ENCODE peak calls at places on chromosomes 4 and X, in five cellular contexts. One of them, this sample, is unnamed.

GRCh38 chr4:167290684-167291083 is 56.4 kb upstream of the SPOCK3 start:
- DNase-seq in IMR-90: no peak
- DNase-seq in CD8-positive, alpha-beta memory T cell: no peak
- DNase-seq in transverse colon: no peak
- DNase-seq in AG09309: no peak
- DNase-seq in this sample: peak

GRCh38 chr4:1464581-1465171 is 58.4 kb upstream of the NKX1-1 start:
- DNase-seq in AG09309: no peak
- DNase-seq in CD8-positive, alpha-beta memory T cell: no peak
- DNase-seq in IMR-90: no peak
- DNase-seq in transverse colon: no peak
- DNase-seq in this sample: no peak

GRCh38 chr4:101142259-101142658 is 205.1 kb downstream of the PPP3CA start:
- DNase-seq in transverse colon: no peak
- DNase-seq in IMR-90: no peak
- DNase-seq in AG09309: no peak
- DNase-seq in CD8-positive, alpha-beta memory T cell: no peak
- DNase-seq in this sample: no peak

GRCh38 chr4:140156529-140157171 is 2.7 kb upstream of the MAML3 start:
- DNase-seq in IMR-90: no peak
- DNase-seq in CD8-positive, alpha-beta memory T cell: no peak
- DNase-seq in transverse colon: no peak
- DNase-seq in AG09309: no peak
- DNase-seq in this sample: no peak

GRCh38 chr4:19532120-19532848 is 719.4 kb upstream of the SLIT2 start:
- DNase-seq in IMR-90: peak
- DNase-seq in transverse colon: no peak
- DNase-seq in CD8-positive, alpha-beta memory T cell: no peak
- DNase-seq in AG09309: no peak
- DNase-seq in this sample: peak

GRCh38 chr4:88690355-88690754 is 7.3 kb downstream of the NAP1L5 start:
- DNase-seq in IMR-90: peak
- DNase-seq in AG09309: no peak
- DNase-seq in CD8-positive, alpha-beta memory T cell: no peak
- DNase-seq in transverse colon: no peak
- DNase-seq in this sample: no peak

GRCh38 chrX:69503228-69503834 is 795 bp upstream of the NALF2 start:
- DNase-seq in IMR-90: no peak
- DNase-seq in transverse colon: no peak
- DNase-seq in CD8-positive, alpha-beta memory T cell: no peak
- DNase-seq in AG09309: no peak
- DNase-seq in this sample: no peak

GRCh38 chr4:20252656-20253271 is 1.1 kb downstream of the SLIT2 start:
- DNase-seq in IMR-90: peak
- DNase-seq in AG09309: no peak
- DNase-seq in CD8-positive, alpha-beta memory T cell: no peak
- DNase-seq in transverse colon: peak
- DNase-seq in this sample: peak

GRCh38 chrX:43703211-43703791 is 47.2 kb downstream of the MAOA start:
- DNase-seq in AG09309: no peak
- DNase-seq in transverse colon: no peak
- DNase-seq in CD8-positive, alpha-beta memory T cell: no peak
- DNase-seq in IMR-90: peak
- DNase-seq in this sample: peak

GRCh38 chr4:1960170-1960825 is 48.5 kb downstream of the NELFA start:
- DNase-seq in IMR-90: peak
- DNase-seq in transverse colon: no peak
- DNase-seq in AG09309: no peak
- DNase-seq in CD8-positive, alpha-beta memory T cell: no peak
- DNase-seq in this sample: peak

GRCh38 chr4:637536-637935 is 12.2 kb downstream of the PDE6B start:
- DNase-seq in AG09309: no peak
- DNase-seq in transverse colon: no peak
- DNase-seq in CD8-positive, alpha-beta memory T cell: no peak
- DNase-seq in IMR-90: no peak
- DNase-seq in this sample: no peak

GRCh38 chr4:167100120-167100519 is 134.2 kb downstream of the SPOCK3 start:
- DNase-seq in CD8-positive, alpha-beta memory T cell: no peak
- DNase-seq in IMR-90: no peak
- DNase-seq in transverse colon: no peak
- DNase-seq in AG09309: no peak
- DNase-seq in this sample: peak

GRCh38 chr4:8392591-8393190 is 47.8 kb downstream of the ACOX3 start:
- DNase-seq in transverse colon: no peak
- DNase-seq in AG09309: no peak
- DNase-seq in CD8-positive, alpha-beta memory T cell: peak
- DNase-seq in IMR-90: peak
- DNase-seq in this sample: peak

GRCh38 chr4:184322328-184323025 is 104.8 kb upstream of the ENPP6 start:
- DNase-seq in CD8-positive, alpha-beta memory T cell: no peak
- DNase-seq in AG09309: no peak
- DNase-seq in transverse colon: no peak
- DNase-seq in IMR-90: no peak
- DNase-seq in this sample: no peak

GRCh38 chrX:2867191-2867590 is 38.5 kb downstream of the GYG2 start:
- DNase-seq in AG09309: no peak
- DNase-seq in transverse colon: no peak
- DNase-seq in IMR-90: no peak
- DNase-seq in CD8-positive, alpha-beta memory T cell: no peak
- DNase-seq in this sample: no peak

GRCh38 chrX:123884809-123885408 is 25.1 kb downstream of the XIAP start:
- DNase-seq in IMR-90: peak
- DNase-seq in CD8-positive, alpha-beta memory T cell: no peak
- DNase-seq in AG09309: peak
- DNase-seq in transverse colon: no peak
- DNase-seq in this sample: peak

GRCh38 chr4:86184216-86184915 is 175.5 kb downstream of the MAPK10 start:
- DNase-seq in AG09309: no peak
- DNase-seq in CD8-positive, alpha-beta memory T cell: no peak
- DNase-seq in IMR-90: peak
- DNase-seq in transverse colon: no peak
- DNase-seq in this sample: peak

GRCh38 chrX:83759872-83760271 is 101.1 kb upstream of the CYLC1 start:
- DNase-seq in AG09309: no peak
- DNase-seq in IMR-90: peak
- DNase-seq in transverse colon: no peak
- DNase-seq in CD8-positive, alpha-beta memory T cell: no peak
- DNase-seq in this sample: no peak

GRCh38 chr4:153143527-153144348 is 60.5 kb upstream of the TRIM2 start:
- DNase-seq in CD8-positive, alpha-beta memory T cell: no peak
- DNase-seq in IMR-90: peak
- DNase-seq in transverse colon: peak
- DNase-seq in AG09309: no peak
- DNase-seq in this sample: peak

GRCh38 chr4:14309429-14309828 is 681.9 kb upstream of the BOD1L1 start:
- DNase-seq in CD8-positive, alpha-beta memory T cell: no peak
- DNase-seq in AG09309: no peak
- DNase-seq in transverse colon: no peak
- DNase-seq in IMR-90: no peak
- DNase-seq in this sample: no peak

GRCh38 chr4:155509619-155510018 is 132.9 kb upstream of the MAP9 start:
- DNase-seq in CD8-positive, alpha-beta memory T cell: no peak
- DNase-seq in IMR-90: peak
- DNase-seq in transverse colon: no peak
- DNase-seq in AG09309: no peak
- DNase-seq in this sample: no peak

GRCh38 chr4:187128971-187129370 is 405.3 kb upstream of the FAT1 start:
- DNase-seq in transverse colon: no peak
- DNase-seq in CD8-positive, alpha-beta memory T cell: no peak
- DNase-seq in IMR-90: peak
- DNase-seq in AG09309: peak
- DNase-seq in this sample: peak

GRCh38 chr4:34850983-34851382 is 1393.3 kb downstream of the ARAP2 start:
- DNase-seq in IMR-90: no peak
- DNase-seq in CD8-positive, alpha-beta memory T cell: no peak
- DNase-seq in transverse colon: no peak
- DNase-seq in AG09309: no peak
- DNase-seq in this sample: peak

GRCh38 chr4:75142850-75143249 is 209.9 kb downstream of the PARM1 start:
- DNase-seq in IMR-90: peak
- DNase-seq in AG09309: no peak
- DNase-seq in CD8-positive, alpha-beta memory T cell: no peak
- DNase-seq in transverse colon: no peak
- DNase-seq in this sample: no peak

GRCh38 chrX:138037548-138037947 is 471.6 kb downstream of the ZIC3 start:
- DNase-seq in CD8-positive, alpha-beta memory T cell: no peak
- DNase-seq in transverse colon: no peak
- DNase-seq in IMR-90: no peak
- DNase-seq in AG09309: no peak
- DNase-seq in this sample: no peak

GRCh38 chr4:84944952-84945351 is 21.5 kb downstream of the WDFY3 start:
- DNase-seq in IMR-90: peak
- DNase-seq in CD8-positive, alpha-beta memory T cell: no peak
- DNase-seq in transverse colon: no peak
- DNase-seq in AG09309: no peak
- DNase-seq in this sample: no peak

GRCh38 chr4:112510468-112511293 is 5.3 kb downstream of the NEUROG2 start:
- DNase-seq in CD8-positive, alpha-beta memory T cell: no peak
- DNase-seq in IMR-90: no peak
- DNase-seq in AG09309: no peak
- DNase-seq in transverse colon: no peak
- DNase-seq in this sample: no peak

GRCh38 chr4:189202182-189202868 is 738.3 kb upstream of the FRG1 start:
- DNase-seq in IMR-90: peak
- DNase-seq in transverse colon: peak
- DNase-seq in AG09309: peak
- DNase-seq in CD8-positive, alpha-beta memory T cell: no peak
- DNase-seq in this sample: peak

GRCh38 chr4:6526171-6526570 is 48.8 kb upstream of the MAN2B2 start:
- DNase-seq in CD8-positive, alpha-beta memory T cell: no peak
- DNase-seq in transverse colon: no peak
- DNase-seq in IMR-90: no peak
- DNase-seq in AG09309: no peak
- DNase-seq in this sample: no peak

GRCh38 chr4:158821228-158822009 is 52.6 kb downstream of the FNIP2 start:
- DNase-seq in IMR-90: peak
- DNase-seq in CD8-positive, alpha-beta memory T cell: no peak
- DNase-seq in transverse colon: no peak
- DNase-seq in AG09309: no peak
- DNase-seq in this sample: peak

GRCh38 chrX:1077140-1077539 is 135.3 kb downstream of the CRLF2 start:
- DNase-seq in IMR-90: no peak
- DNase-seq in transverse colon: no peak
- DNase-seq in CD8-positive, alpha-beta memory T cell: no peak
- DNase-seq in AG09309: no peak
- DNase-seq in this sample: no peak

GRCh38 chrX:44568196-44568595 is 25.5 kb upstream of the FUNDC1 start:
- DNase-seq in transverse colon: no peak
- DNase-seq in IMR-90: no peak
- DNase-seq in CD8-positive, alpha-beta memory T cell: no peak
- DNase-seq in AG09309: no peak
- DNase-seq in this sample: no peak

GRCh38 chr4:38106301-38106700 is 146.1 kb downstream of the PTTG2 start:
- DNase-seq in IMR-90: peak
- DNase-seq in AG09309: no peak
- DNase-seq in CD8-positive, alpha-beta memory T cell: no peak
- DNase-seq in transverse colon: no peak
- DNase-seq in this sample: peak

GRCh38 chr4:17769406-17770174 is 11.8 kb downstream of the FAM184B start:
- DNase-seq in CD8-positive, alpha-beta memory T cell: no peak
- DNase-seq in AG09309: no peak
- DNase-seq in transverse colon: no peak
- DNase-seq in IMR-90: no peak
- DNase-seq in this sample: no peak

GRCh38 chrX:13265549-13266132 is 54.2 kb downstream of the ATXN3L start:
- DNase-seq in transverse colon: no peak
- DNase-seq in AG09309: no peak
- DNase-seq in IMR-90: no peak
- DNase-seq in CD8-positive, alpha-beta memory T cell: no peak
- DNase-seq in this sample: peak

GRCh38 chr4:45662996-45663395 is 460.9 kb downstream of the GABRG1 start:
- DNase-seq in AG09309: no peak
- DNase-seq in CD8-positive, alpha-beta memory T cell: no peak
- DNase-seq in IMR-90: no peak
- DNase-seq in transverse colon: peak
- DNase-seq in this sample: peak

GRCh38 chr4:175540732-175541131 is 271.3 kb downstream of the GPM6A start:
- DNase-seq in IMR-90: no peak
- DNase-seq in AG09309: no peak
- DNase-seq in transverse colon: no peak
- DNase-seq in CD8-positive, alpha-beta memory T cell: no peak
- DNase-seq in this sample: no peak

GRCh38 chr4:182752158-182752910 is 164.9 kb downstream of the DCTD start:
- DNase-seq in AG09309: peak
- DNase-seq in IMR-90: peak
- DNase-seq in CD8-positive, alpha-beta memory T cell: no peak
- DNase-seq in transverse colon: no peak
- DNase-seq in this sample: peak

GRCh38 chr4:104979083-104979760 is 167.5 kb upstream of the TET2 start:
- DNase-seq in CD8-positive, alpha-beta memory T cell: no peak
- DNase-seq in IMR-90: no peak
- DNase-seq in transverse colon: no peak
- DNase-seq in AG09309: no peak
- DNase-seq in this sample: no peak